ENCODE peak calls at places on chromosomes 3 and 15, in ten cellular contexts. D is A172; U is NT2/D1; L is GM04504; C is mesothelial cell of epicardium; S is cortex of kidney; W is endothelial cell; M is activated naive CD8-positive, alpha-beta T cell treated with anti-CD3 and anti-CD28 coated beads for 36 hours; E is GM23338; R is GDM1. N is an unnamed sample.

GRCh38 chr3:10941972-10942371 is 50.6 kb upstream of the SLC6A1 start:
- DNase-seq in W (peak; percentile 37), L (no peak), S (no peak), D (no peak), E (peak; percentile 51), C (no peak), U (no peak), R (no peak), M (peak; percentile 21), N (no peak)

GRCh38 chr3:85495602-85496001 is 536.8 kb downstream of the CADM2 start:
- DNase-seq in M (no peak), W (no peak), S (no peak), D (no peak), L (no peak), R (no peak), U (no peak), C (no peak), E (peak; percentile 39), N (no peak)

GRCh38 chr3:22986958-22987357 is 216.2 kb upstream of the UBE2E2 start:
- DNase-seq in D (no peak), M (no peak), W (no peak), C (no peak), U (no peak), R (no peak), E (no peak), S (no peak), L (no peak), N (no peak)

GRCh38 chr15:38354321-38354929 is 99.5 kb upstream of the FAM98B start:
- DNase-seq in M (peak; percentile 30), E (peak; percentile 72), R (peak; percentile 17), W (peak; percentile 67), C (no peak), S (no peak), L (peak; percentile 39), D (peak; percentile 49), U (peak; percentile 9), N (peak; percentile 1)

GRCh38 chr3:61574854-61575253 is 13.5 kb downstream of the PTPRG start:
- DNase-seq in U (no peak), R (no peak), W (no peak), M (no peak), L (peak; percentile 99), C (no peak), E (no peak), D (peak; percentile 93), S (no peak), N (no peak)

GRCh38 chr3:157443873-157444770 is 7.5 kb downstream of the PTX3 start:
- DNase-seq in U (no peak), S (no peak), W (no peak), E (no peak), R (no peak), D (no peak), C (no peak), M (no peak), L (no peak), N (no peak)

GRCh38 chr3:51687472-51688205 is 16.6 kb downstream of the TEX264 start:
- DNase-seq in E (no peak), L (no peak), U (no peak), D (no peak), C (no peak), S (no peak), M (no peak), W (no peak), R (no peak), N (no peak)

GRCh38 chr3:49712631-49713317 is 6.7 kb downstream of the AMIGO3 start:
- DNase-seq in W (no peak), U (no peak), L (no peak), R (no peak), M (no peak), S (no peak), D (no peak), C (no peak), E (peak; percentile 34), N (no peak)

GRCh38 chr3:177212756-177213155 is 15.5 kb upstream of the TBL1XR1 start:
- DNase-seq in R (no peak), S (no peak), L (no peak), M (no peak), C (no peak), E (no peak), D (no peak), W (no peak), U (no peak), N (no peak)

GRCh38 chr3:23830869-23831484 is 25.2 kb downstream of the UBE2E1 start:
- DNase-seq in M (no peak), D (no peak), W (no peak), U (no peak), E (no peak), S (no peak), L (no peak), C (no peak), R (no peak), N (no peak)

GRCh38 chr3:57826286-57826951 is 70.3 kb downstream of the SLMAP start:
- DNase-seq in S (no peak), U (no peak), R (no peak), W (no peak), M (no peak), C (no peak), D (no peak), E (no peak), L (no peak), N (no peak)

GRCh38 chr15:63896336-63897115 is 62.8 kb upstream of the HERC1 start:
- DNase-seq in D (peak; percentile 73), L (peak; percentile 43), C (no peak), E (no peak), R (peak; percentile 76), S (no peak), W (no peak), U (no peak), M (peak; percentile 28), N (no peak)

GRCh38 chr3:64218746-64219145 is 6.5 kb downstream of the PRICKLE2 start:
- DNase-seq in S (no peak), R (no peak), D (no peak), L (no peak), M (no peak), W (no peak), U (no peak), C (no peak), E (peak; percentile 65), N (no peak)

GRCh38 chr3:121424549-121424948 is 121.2 kb downstream of the POLQ start:
- DNase-seq in R (no peak), D (no peak), U (no peak), S (no peak), L (no peak), C (no peak), M (no peak), W (no peak), E (no peak), N (no peak)

GRCh38 chr15:99511865-99512632 is 53.7 kb upstream of the MEF2A start:
- DNase-seq in D (no peak), W (no peak), S (no peak), M (no peak), R (peak; percentile 17), U (no peak), L (no peak), C (no peak), E (no peak), N (no peak)

GRCh38 chr3:37916685-37917084 is 55.0 kb downstream of the CTDSPL start:
- DNase-seq in M (no peak), S (no peak), D (no peak), U (no peak), C (no peak), R (no peak), W (no peak), E (no peak), L (no peak), N (no peak)

GRCh38 chr15:22227411-22227810 is 147.1 kb downstream of the OR4M2 start:
- DNase-seq in U (no peak), W (no peak), M (no peak), D (no peak), L (no peak), E (no peak), C (no peak), R (no peak), S (no peak), N (no peak)

GRCh38 chr3:122322095-122323075 is 2.7 kb upstream of the CSTA start:
- DNase-seq in M (peak; percentile 30), E (no peak), L (no peak), S (no peak), R (no peak), U (no peak), W (no peak), D (no peak), C (no peak), N (no peak)